ENCODE peak calls at places on chromosomes 16 and 17, in four cellular contexts. P, B, G and R are unnamed samples.

GRCh38 chr17:61399131-61400057 is at the start of gene TBX2:
- DNase-seq in P (peak; percentile 91), B (peak; percentile 92), G (peak; percentile 82), R (no peak)

GRCh38 chr16:88063201-88063773 is 112.1 kb downstream of the BANP start:
- DNase-seq in P (no peak), B (no peak), G (peak; percentile 57), R (no peak)

GRCh38 chr17:62064029-62064790 is 868 bp downstream of the MED13 start:
- DNase-seq in P (peak; percentile 36), B (no peak), G (no peak), R (no peak)

GRCh38 chr16:3716831-3717234 is 491 bp downstream of the TRAP1 start:
- DNase-seq in P (peak; percentile 7), B (no peak), G (no peak), R (no peak)

GRCh38 chr16:34743115-34743514 is 1283.7 kb downstream of the TP53TG3F start:
- DNase-seq in P (no peak), B (no peak), G (no peak), R (no peak)

GRCh38 chr17:45958994-45959665 is 39.9 kb upstream of the STH start:
- DNase-seq in P (no peak), B (no peak), G (no peak), R (no peak)

GRCh38 chr17:50047488-50048126 is 8.3 kb upstream of the ITGA3 start:
- DNase-seq in P (peak; percentile 70), B (peak; percentile 44), G (no peak), R (no peak)

GRCh38 chr17:45314761-45315549 is 1.9 kb downstream of the MAP3K14 start:
- DNase-seq in P (peak; percentile 47), B (no peak), G (no peak), R (no peak)

GRCh38 chr17:53122966-53123365 is 699.8 kb upstream of the KIF2B start:
- DNase-seq in P (no peak), B (no peak), G (no peak), R (no peak)

GRCh38 chr16:17412221-17412620 is 58.5 kb downstream of the XYLT1 start:
- DNase-seq in P (no peak), B (no peak), G (no peak), R (no peak)

GRCh38 chr17:80968602-80969029 is 23.0 kb upstream of the CHMP6 start:
- DNase-seq in P (no peak), B (no peak), G (no peak), R (no peak)

GRCh38 chr17:79873583-79873982 is 34.3 kb upstream of the CBX4 start:
- DNase-seq in P (no peak), B (no peak), G (no peak), R (no peak)

GRCh38 chr17:40072481-40073346 is 9.9 kb downstream of the THRA start:
- DNase-seq in P (no peak), B (peak; percentile 33), G (no peak), R (no peak)

GRCh38 chr16:79597775-79598174 is 2.8 kb downstream of the MAF start:
- DNase-seq in P (no peak), B (no peak), G (no peak), R (no peak)

GRCh38 chr17:77709594-77709993 is 248.9 kb upstream of the TNRC6C start:
- DNase-seq in P (no peak), B (peak; percentile 40), G (no peak), R (no peak)

GRCh38 chr16:31403590-31404352 is 10.6 kb downstream of the ITGAD start:
- DNase-seq in P (no peak), B (no peak), G (no peak), R (no peak)

GRCh38 chr17:8231701-8232100 is 16.2 kb downstream of the CTC1 start:
- DNase-seq in P (no peak), B (no peak), G (no peak), R (no peak)

GRCh38 chr17:66378296-66378695 is 75.9 kb downstream of the PRKCA start:
- DNase-seq in P (no peak), B (no peak), G (no peak), R (no peak)

GRCh38 chr16:66360624-66361324 is 5.7 kb upstream of the CDH5 start:
- DNase-seq in P (no peak), B (no peak), G (peak; percentile 37), R (no peak)

GRCh38 chr17:21243516-21244303 is 9.5 kb downstream of the NATD1 start:
- DNase-seq in P (no peak), B (no peak), G (no peak), R (no peak)

GRCh38 chr16:28258571-28258970 is 33.8 kb upstream of the SBK1 start:
- DNase-seq in P (no peak), B (no peak), G (peak; percentile 48), R (no peak)

GRCh38 chr17:9212376-9213310 is 191.3 kb downstream of the NTN1 start:
- DNase-seq in P (no peak), B (peak; percentile 31), G (no peak), R (no peak)

GRCh38 chr17:35245196-35245486 is 2.3 kb downstream of the SLFN5 start:
- DNase-seq in P (peak; percentile 63), B (no peak), G (no peak), R (peak; percentile 68)

GRCh38 chr16:75476817-75477216 is 12.3 kb upstream of the TMEM170A start:
- DNase-seq in P (no peak), B (no peak), G (no peak), R (no peak)

GRCh38 chr17:73841431-73842060 is 197.3 kb upstream of the SDK2 start:
- DNase-seq in P (no peak), B (peak; percentile 76), G (no peak), R (no peak)

GRCh38 chr16:914453-914852 is 56.3 kb downstream of the LMF1 start:
- DNase-seq in P (no peak), B (no peak), G (no peak), R (peak; percentile 25)

GRCh38 chr17:7988750-7989178 is 13.7 kb upstream of the GUCY2D start:
- DNase-seq in P (peak; percentile 73), B (no peak), G (no peak), R (peak; percentile 73)

GRCh38 chr16:18931756-18932155 is 5.5 kb upstream of the SMG1 start:
- DNase-seq in P (no peak), B (no peak), G (peak; percentile 36), R (no peak)

GRCh38 chr16:57462978-57463362 is 491 bp downstream of the POLR2C start:
- DNase-seq in P (no peak), B (no peak), G (no peak), R (no peak)

GRCh38 chr17:71615820-71616219 is 505.0 kb upstream of the SOX9 start:
- DNase-seq in P (no peak), B (no peak), G (no peak), R (no peak)

GRCh38 chr16:24988593-24989338 is 26.4 kb downstream of the ARHGAP17 start:
- DNase-seq in P (peak; percentile 30), B (no peak), G (no peak), R (no peak)

GRCh38 chr16:58426095-58426494 is 33.8 kb downstream of the GINS3 start:
- DNase-seq in P (no peak), B (no peak), G (no peak), R (no peak)

GRCh38 chr16:85750021-85750826 is 672 bp downstream of the C16orf74 start:
- DNase-seq in P (no peak), B (peak; percentile 55), G (peak; percentile 45), R (no peak)

GRCh38 chr16:17367932-17368331 is 102.8 kb downstream of the XYLT1 start:
- DNase-seq in P (no peak), B (peak; percentile 87), G (no peak), R (no peak)

GRCh38 chr17:43791589-43791988 is 11.4 kb downstream of the CFAP97D1 start:
- DNase-seq in P (peak; percentile 79), B (peak; percentile 52), G (no peak), R (no peak)

GRCh38 chr16:49292413-49292812 is 10.8 kb upstream of the CBLN1 start:
- DNase-seq in P (no peak), B (no peak), G (no peak), R (no peak)

GRCh38 chr17:59903455-59903854 is 10.5 kb downstream of the RPS6KB1 start:
- DNase-seq in P (no peak), B (no peak), G (no peak), R (no peak)

GRCh38 chr17:17889922-17890321 is 53.1 kb upstream of the SREBF1 start:
- DNase-seq in P (no peak), B (no peak), G (no peak), R (no peak)

GRCh38 chr16:28277537-28278388 is 14.6 kb upstream of the SBK1 start:
- DNase-seq in P (peak; percentile 78), B (peak; percentile 90), G (peak; percentile 89), R (peak; percentile 58)